ENCODE peak calls at places on chromosomes 5 and 9, in eight cellular contexts. C is cardiac muscle cell, P is body of pancreas, O is tibial artery, N is Caco-2, U is Peyer's patch, V is HCT116, J is PC-3. K is an unnamed sample. For H3K4me1, the result is how much of the 10 kb centered on the place peaks cover.

GRCh38 chr9:81480828-81481604 is 208.3 kb downstream of the TLE1 start:
- DNase-seq in C (no peak), V (no peak), P (no peak), N (no peak), O (no peak), J (no peak), U (no peak), K (no peak)

GRCh38 chr5:83720805-83721431 is at the start of gene HAPLN1:
- DNase-seq in P (no peak), V (no peak), C (peak), J (no peak), U (no peak), O (no peak), N (no peak), K (no peak)

GRCh38 chr5:26439121-26439520 is 599.3 kb downstream of the CDH9 start:
- DNase-seq in N (no peak), U (no peak), P (no peak), V (no peak), J (no peak), O (no peak), C (no peak), K (no peak)

GRCh38 chr9:112809351-112809848 is 58.8 kb downstream of the SNX30 start:
- DNase-seq in O (no peak), C (no peak), J (no peak), U (peak), N (no peak), V (no peak), P (no peak), K (no peak)

GRCh38 chr5:54301215-54301614 is 9.2 kb downstream of the ARL15 start:
- DNase-seq in J (no peak), N (no peak), V (no peak), C (peak), P (no peak), U (no peak), O (no peak), K (no peak)

GRCh38 chr5:115209279-115209678 is 39.6 kb upstream of the TRIM36 start:
- DNase-seq in C (peak), O (no peak), J (no peak), V (no peak), U (peak), P (peak), N (no peak), K (no peak)

GRCh38 chr9:126439402-126439765 is 112.8 kb downstream of the MVB12B start:
- DNase-seq in J (peak), P (no peak), C (peak), U (no peak), N (no peak), V (no peak), O (no peak), K (no peak)

GRCh38 chr5:566636-567309 is 42.5 kb upstream of the SLC9A3 start:
- DNase-seq in O (no peak), P (no peak), U (no peak), N (no peak), V (no peak), C (no peak), J (no peak), K (no peak)

GRCh38 chr5:62268239-62268638 is 37.8 kb upstream of the KIF2A start:
- DNase-seq in U (no peak), V (peak), O (no peak), N (peak), J (peak), C (peak), P (peak), K (no peak)

GRCh38 chr9:8486095-8486494 is 686.5 kb upstream of the DMAC1 start:
- DNase-seq in N (peak), U (no peak), O (no peak), J (no peak), V (no peak), C (peak), P (peak), K (peak)

GRCh38 chr5:74685979-74686631 is 1.1 kb downstream of the HEXB start:
- DNase-seq in C (peak), P (no peak), N (no peak), O (no peak), V (no peak), J (peak), U (peak), K (no peak)

GRCh38 chr9:128713411-128713780 is 10.5 kb downstream of the ZDHHC12 start:
- DNase-seq in U (no peak), O (peak), V (no peak), C (no peak), J (no peak), P (peak), N (no peak), K (peak)

GRCh38 chr9:97411789-97412627 is at the start of gene TDRD7:
- DNase-seq in U (peak), P (peak), N (peak), O (peak), V (peak), C (peak), J (peak), K (peak)

GRCh38 chr5:100772548-100772947 is 130.5 kb downstream of the ST8SIA4 start:
- DNase-seq in J (no peak), P (no peak), O (no peak), C (no peak), U (no peak), V (no peak), N (no peak), K (no peak)

GRCh38 chr5:143244000-143244736 is 159.3 kb downstream of the NR3C1 start:
- DNase-seq in N (peak), O (peak), V (peak), J (peak), C (peak), U (peak), P (peak), K (no peak)

DNA sequence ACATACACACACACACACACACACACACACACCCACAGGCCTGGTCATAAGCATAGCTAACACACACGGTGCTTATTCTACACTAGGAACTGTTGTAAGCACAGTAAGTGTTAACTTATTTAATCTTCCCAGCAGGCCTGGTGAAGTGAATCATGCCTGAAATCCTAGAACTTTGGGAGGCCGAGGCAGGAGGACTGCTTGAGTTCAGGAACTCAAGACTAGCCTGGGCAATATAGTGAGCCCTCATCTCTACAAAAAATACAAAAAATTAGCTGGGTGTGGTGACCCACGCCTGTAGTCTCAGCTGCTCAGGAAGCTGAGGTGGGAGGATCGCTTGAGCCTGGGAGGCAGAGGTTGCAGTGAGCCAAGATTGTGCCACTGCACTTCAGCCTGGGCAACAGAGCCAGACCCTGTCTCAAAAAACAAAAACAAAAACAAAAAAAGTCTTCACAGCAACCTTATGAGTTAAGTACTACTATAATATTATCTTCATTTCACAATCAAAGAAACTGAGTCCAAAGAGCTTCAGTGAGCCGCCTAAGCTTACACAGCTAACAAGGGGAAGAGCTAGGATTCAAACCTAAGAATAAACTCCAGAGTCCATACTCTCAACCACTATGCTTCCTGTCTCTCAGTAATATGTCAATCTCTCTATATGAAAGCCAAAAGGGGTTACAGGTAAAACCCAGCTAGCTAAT is 2.3 kb downstream of the MEGF9 start:
- DNase-seq in O (no peak), C (no peak), J (peak), P (no peak), N (no peak), V (no peak), U (no peak), K (no peak)
- H3K4me3 ChIP-seq in O (peak), C (no peak), J (peak), P (no peak), N (no peak), V (peak), U (peak), K (peak)

GRCh38 chr5:170283296-170283695 is 14.3 kb downstream of the LCP2 start:
- DNase-seq in P (no peak), C (no peak), V (no peak), U (no peak), O (no peak), N (no peak), J (no peak), K (no peak)

GRCh38 chr5:170280090-170280493 is 17.5 kb downstream of the LCP2 start:
- DNase-seq in V (no peak), N (no peak), P (no peak), U (no peak), C (peak), J (no peak), O (no peak), K (no peak)

GRCh38 chr5:170287532-170287931 is 10.0 kb downstream of the LCP2 start:
- DNase-seq in V (no peak), P (peak), C (peak), N (no peak), O (peak), J (no peak), U (peak), K (no peak)

GRCh38 chr5:170286532-170286931 is 11.0 kb downstream of the LCP2 start:
- DNase-seq in N (no peak), P (no peak), O (no peak), U (no peak), V (no peak), C (no peak), J (no peak), K (no peak)

DNA sequence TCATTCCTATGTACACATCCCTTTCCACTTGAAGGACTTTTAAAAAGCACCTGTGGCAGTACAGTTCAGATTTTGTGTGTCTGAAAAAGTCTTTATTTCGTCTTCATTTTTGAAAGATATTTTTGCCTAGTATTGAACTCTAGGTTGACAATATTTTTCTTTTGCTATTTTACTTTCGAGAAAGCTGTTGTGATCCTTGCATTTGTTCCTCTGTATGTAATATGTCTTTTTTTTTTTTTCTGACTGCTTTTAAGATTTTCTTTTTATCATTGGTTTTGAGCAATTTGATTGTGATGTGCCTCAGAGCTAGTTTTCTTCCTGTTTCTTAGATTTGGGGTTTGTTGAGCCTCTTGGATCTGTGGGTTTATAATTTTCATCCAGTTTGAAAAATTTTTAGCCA is 13.3 kb downstream of the LCP2 start:
- DNase-seq in J (no peak), P (no peak), O (no peak), V (no peak), N (no peak), C (no peak), U (no peak), K (no peak)
- H3K4me1 ChIP-seq in J (under half), P (under half), O (under half), V (under half), N (under half), C (under half), U (under half), K (under half)

GRCh38 chr9:114539718-114540410 is 34.6 kb upstream of the WHRN start:
- DNase-seq in U (no peak), O (no peak), C (no peak), J (no peak), N (no peak), V (no peak), P (no peak), K (no peak)

GRCh38 chr9:114532561-114533237 is 27.4 kb upstream of the WHRN start:
- DNase-seq in P (no peak), V (no peak), U (no peak), O (no peak), J (no peak), N (no peak), C (no peak), K (no peak)

DNA sequence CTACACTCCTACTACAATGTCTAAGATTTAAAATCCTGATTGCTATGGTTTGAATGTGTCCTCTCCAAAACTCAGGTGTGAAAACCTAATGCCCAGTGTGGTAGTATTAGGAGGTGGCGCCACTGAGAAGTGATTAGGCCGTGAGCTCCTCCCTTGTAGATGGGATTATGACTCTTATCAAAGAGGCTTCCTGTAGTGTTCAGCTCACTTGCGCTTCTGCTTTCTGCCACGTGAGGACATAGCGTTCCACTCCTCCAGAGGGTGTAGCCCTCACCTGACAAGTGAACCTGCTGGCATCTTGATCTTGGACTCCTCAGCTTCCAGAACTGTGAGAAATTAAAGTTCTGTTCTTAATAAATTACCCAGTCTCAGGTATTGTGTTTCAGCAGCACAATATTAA is 33.0 kb upstream of the WHRN start:
- DNase-seq in P (peak), C (no peak), O (no peak), J (peak), U (peak), V (peak), N (peak), K (no peak)
- TF ChIP-seq CTCF in P (no peak), C (no peak), O (no peak), J (peak), U (no peak), V (peak), N (peak), K (peak)

GRCh38 chr5:139297439-139298133 is 4.0 kb downstream of the MATR3 start:
- DNase-seq in C (no peak), N (no peak), O (no peak), P (no peak), U (no peak), J (no peak), V (no peak), K (no peak)

GRCh38 chr5:139296862-139297326 is 3.4 kb downstream of the MATR3 start:
- DNase-seq in P (no peak), J (no peak), O (no peak), N (no peak), V (no peak), C (no peak), U (no peak), K (no peak)

GRCh38 chr5:139295692-139296091 is 2.2 kb downstream of the MATR3 start:
- DNase-seq in C (no peak), J (no peak), U (no peak), P (no peak), V (no peak), O (no peak), N (no peak), K (no peak)

GRCh38 chr5:139294372-139295165 is 1.0 kb downstream of the MATR3 start:
- DNase-seq in P (peak), O (peak), U (peak), J (peak), V (peak), N (peak), C (peak), K (peak)

GRCh38 chr5:139296198-139296597 is 2.7 kb downstream of the MATR3 start:
- DNase-seq in P (no peak), V (no peak), U (no peak), C (no peak), O (no peak), N (no peak), J (no peak), K (no peak)
- H3K4me3 ChIP-seq in P (no peak), V (no peak), U (no peak), C (peak), O (no peak), N (no peak), J (peak), K (no peak)

DNA sequence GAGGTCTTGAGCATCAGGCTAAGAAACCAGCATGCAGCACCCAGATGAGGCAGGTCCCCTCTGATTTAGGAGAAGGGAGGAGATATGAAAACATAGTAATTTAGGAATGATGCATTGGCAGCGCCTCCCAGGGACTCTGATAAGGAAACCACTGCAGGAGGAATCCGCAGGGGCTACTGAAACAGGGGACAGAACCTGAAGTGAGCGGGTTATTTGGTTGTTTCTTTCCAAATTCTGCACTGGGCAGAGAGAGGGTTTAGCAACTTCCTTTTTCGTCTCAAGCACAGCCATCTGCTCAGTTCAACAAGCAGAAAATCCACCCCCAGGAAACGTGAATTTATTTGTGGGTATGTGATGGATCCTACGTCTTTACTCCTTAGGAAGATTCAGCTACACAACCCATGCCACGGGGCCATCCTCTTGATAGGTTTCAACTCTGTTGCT is 112.4 kb upstream of the CPEB4 start:
- DNase-seq in V (no peak), U (no peak), J (no peak), O (no peak), C (no peak), P (no peak), N (no peak), K (no peak)
- H3K4me1 ChIP-seq in V (under half), U (under half), J (under half), O (under half), C (under half), P (under half), N (under half), K (under half)

GRCh38 chr5:141100243-141100805 is at the start of gene PCDHB3:
- DNase-seq in O (no peak), N (peak), J (no peak), V (peak), C (peak), U (no peak), P (peak), K (no peak)
- TF ChIP-seq CTCF in O (peak), N (no peak), J (no peak), V (peak), C (no peak), U (no peak), P (no peak), K (peak)

GRCh38 chr9:136754626-136755284 is 3.3 kb downstream of the LCN8 start:
- DNase-seq in N (peak), J (no peak), P (no peak), U (no peak), C (no peak), V (no peak), O (no peak), K (no peak)
- H3K4me3 ChIP-seq in N (no peak), J (no peak), P (no peak), U (no peak), C (no peak), V (no peak), O (no peak), K (no peak)

GRCh38 chr9:101399641-101399965 is 952 bp downstream of the ZNF189 start:
- DNase-seq in C (no peak), V (no peak), P (no peak), N (no peak), O (no peak), J (no peak), U (no peak), K (no peak)

GRCh38 chr9:101398930-101399640 is 434 bp downstream of the ZNF189 start:
- DNase-seq in V (no peak), N (no peak), C (no peak), P (peak), O (no peak), U (peak), J (no peak), K (no peak)

GRCh38 chr9:101400120-101400519 is 1.5 kb downstream of the ZNF189 start:
- DNase-seq in U (no peak), P (peak), V (no peak), J (no peak), O (no peak), C (peak), N (no peak), K (no peak)

GRCh38 chr9:101398335-101398929 is at the start of the genes MRPL50 and ZNF189:
- DNase-seq in P (peak), O (peak), C (peak), N (peak), V (peak), J (peak), U (peak), K (peak)

GRCh38 chr9:101397746-101398334 is 578 bp downstream of the MRPL50 start:
- DNase-seq in N (peak), U (no peak), O (no peak), C (no peak), V (no peak), J (no peak), P (no peak), K (no peak)
- H3K4me1 ChIP-seq in N (under half), U (under half), O (under half), C (under half), V (under half), J (under half), P (half or more), K (under half)

GRCh38 chr9:131673531-131673930 is 66.3 kb downstream of the RAPGEF1 start:
- DNase-seq in J (no peak), N (no peak), O (no peak), C (no peak), P (no peak), V (no peak), U (no peak), K (no peak)

GRCh38 chr9:131673068-131673467 is 66.8 kb downstream of the RAPGEF1 start:
- DNase-seq in P (no peak), V (no peak), U (no peak), O (no peak), J (no peak), N (no peak), C (no peak), K (no peak)

GRCh38 chr9:131675437-131676022 is 64.3 kb downstream of the RAPGEF1 start:
- DNase-seq in N (no peak), V (no peak), C (no peak), O (no peak), P (no peak), U (no peak), J (no peak), K (no peak)

GRCh38 chr9:131676431-131676972 is 63.4 kb downstream of the RAPGEF1 start:
- DNase-seq in J (no peak), P (no peak), O (no peak), V (no peak), C (no peak), N (no peak), U (peak), K (no peak)

GRCh38 chr9:131674425-131675421 is 65.2 kb downstream of the RAPGEF1 start:
- DNase-seq in P (no peak), V (no peak), U (no peak), N (no peak), O (peak), J (no peak), C (no peak), K (peak)
- TF ChIP-seq CTCF in P (no peak), V (no peak), U (no peak), N (no peak), O (no peak), J (no peak), C (no peak), K (no peak)

GRCh38 chr5:140150201-140150600 is 24.5 kb downstream of the IGIP start:
- DNase-seq in J (no peak), P (no peak), N (no peak), U (no peak), C (no peak), V (no peak), O (peak), K (peak)

GRCh38 chr5:140153255-140153654 is 21.7 kb upstream of the CYSTM1 start:
- DNase-seq in U (no peak), N (no peak), O (peak), C (no peak), P (no peak), J (no peak), V (no peak), K (no peak)

GRCh38 chr5:140152610-140152999 is 22.4 kb upstream of the CYSTM1 start:
- DNase-seq in O (peak), N (no peak), J (no peak), U (no peak), P (no peak), V (no peak), C (no peak), K (peak)

GRCh38 chr5:140151068-140151718 is 23.8 kb upstream of the CYSTM1 start:
- DNase-seq in C (no peak), O (peak), V (no peak), J (no peak), U (no peak), P (no peak), N (no peak), K (peak)

GRCh38 chr5:140151719-140152609 is 23.0 kb upstream of the CYSTM1 start:
- DNase-seq in O (peak), J (no peak), U (no peak), N (peak), V (no peak), P (no peak), C (no peak), K (no peak)
- H3K4me3 ChIP-seq in O (no peak), J (no peak), U (no peak), N (no peak), V (no peak), P (no peak), C (no peak), K (no peak)